ENCODE peak calls at places on chromosomes 3 and 15, in eight cellular contexts. B is OCI-LY7, Y is dorsolateral prefrontal cortex, M is GM10248, U is brain microvascular endothelial cell, C is AG10803, Z is tibial nerve, F is AG04449. P is an unnamed sample.

GRCh38 chr3:147120029-147120428 is 286.3 kb downstream of the ZIC4 start:
- DNase-seq in B (no peak), Y (no peak), M (no peak), U (no peak), C (peak; percentile 48), Z (no peak), F (no peak), P (no peak)

GRCh38 chr3:45688882-45689786 is at the start of gene SACM1L:
- DNase-seq in B (peak; percentile 99), Y (peak; percentile 94), M (peak; percentile 90), U (peak; percentile 95), C (peak; percentile 99), Z (peak; percentile 97), F (peak; percentile 91), P (peak; percentile 97)

GRCh38 chr3:138260636-138261035 is 69.0 kb downstream of the NME9 start:
- DNase-seq in B (no peak), Y (no peak), M (no peak), U (no peak), C (no peak), Z (no peak), F (no peak), P (no peak)

GRCh38 chr3:30633718-30634117 is 27.3 kb downstream of the TGFBR2 start:
- DNase-seq in B (no peak), Y (no peak), M (no peak), U (no peak), C (no peak), Z (no peak), F (no peak), P (no peak)

GRCh38 chr3:157226173-157226847 is 66.4 kb upstream of the CCNL1 start:
- DNase-seq in B (no peak), Y (no peak), M (no peak), U (no peak), C (peak; percentile 53), Z (no peak), F (no peak), P (peak; percentile 5)

GRCh38 chr15:93865610-93866009 is 365.8 kb upstream of the MCTP2 start:
- DNase-seq in B (no peak), Y (no peak), M (no peak), U (no peak), C (no peak), Z (no peak), F (no peak), P (no peak)

GRCh38 chr15:28885630-28886430 is at the start of gene APBA2:
- DNase-seq in B (no peak), Y (no peak), M (no peak), U (peak; percentile 18), C (peak; percentile 9), Z (no peak), F (no peak), P (peak; percentile 56)

GRCh38 chr3:119643094-119643493 is 17.3 kb downstream of the POPDC2 start:
- DNase-seq in B (no peak), Y (no peak), M (no peak), U (no peak), C (peak; percentile 39), Z (no peak), F (no peak), P (no peak)

GRCh38 chr3:13825317-13825590 is 54.6 kb downstream of the WNT7A start:
- DNase-seq in B (no peak), Y (no peak), M (no peak), U (no peak), C (no peak), Z (no peak), F (no peak), P (no peak)

GRCh38 chr3:96814581-96815567 is at the start of gene EPHA6:
- DNase-seq in B (no peak), Y (peak; percentile 47), M (no peak), U (no peak), C (peak; percentile 0), Z (no peak), F (no peak), P (no peak)

GRCh38 chr3:114112696-114113095 is 56.2 kb downstream of the QTRT2 start:
- DNase-seq in B (no peak), Y (no peak), M (no peak), U (no peak), C (peak; percentile 49), Z (no peak), F (no peak), P (no peak)

GRCh38 chr3:17411157-17411877 is 331.1 kb downstream of the TBC1D5 start:
- DNase-seq in B (no peak), Y (no peak), M (no peak), U (no peak), C (no peak), Z (no peak), F (no peak), P (no peak)

GRCh38 chr3:134904796-134905646 is 110.0 kb downstream of the EPHB1 start:
- DNase-seq in B (no peak), Y (no peak), M (no peak), U (no peak), C (no peak), Z (no peak), F (no peak), P (no peak)

GRCh38 chr3:127951276-127951675 is 36.2 kb downstream of the KBTBD12 start:
- DNase-seq in B (no peak), Y (no peak), M (no peak), U (peak; percentile 32), C (peak; percentile 43), Z (no peak), F (no peak), P (no peak)

GRCh38 chr3:179882322-179882721 is 154.4 kb downstream of the PEX5L start:
- DNase-seq in B (no peak), Y (no peak), M (peak; percentile 60), U (no peak), C (no peak), Z (no peak), F (no peak), P (peak; percentile 14)

DNA sequence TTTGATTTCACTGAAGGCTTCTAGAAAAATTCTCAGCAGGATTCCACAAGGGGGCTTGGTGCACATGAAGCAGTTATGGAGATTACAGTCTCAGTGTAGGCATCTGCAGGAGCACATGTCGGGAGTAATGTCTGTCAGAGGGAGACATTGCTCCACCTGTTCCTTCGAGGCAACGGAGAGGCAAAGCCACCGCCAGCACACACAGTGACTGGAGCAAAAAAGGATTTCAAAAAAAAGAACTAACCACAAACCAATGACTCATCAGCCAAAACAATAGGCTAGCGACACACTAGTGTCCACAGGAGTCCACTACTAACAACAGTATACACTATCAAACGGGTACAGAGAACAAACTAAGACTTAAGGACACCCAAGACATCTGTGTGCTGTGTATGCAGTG is 68.9 kb downstream of the NPTN start:
- DNase-seq in B (no peak), Y (no peak), M (no peak), U (peak; percentile 66), C (peak; percentile 62), Z (no peak), F (no peak), P (no peak)
- TF ChIP-seq CTCF in B (no peak), Y (no peak), M (no peak), U (peak; percentile 36), C (peak; percentile 34), Z (no peak), F (no peak), P (no peak)

DNA sequence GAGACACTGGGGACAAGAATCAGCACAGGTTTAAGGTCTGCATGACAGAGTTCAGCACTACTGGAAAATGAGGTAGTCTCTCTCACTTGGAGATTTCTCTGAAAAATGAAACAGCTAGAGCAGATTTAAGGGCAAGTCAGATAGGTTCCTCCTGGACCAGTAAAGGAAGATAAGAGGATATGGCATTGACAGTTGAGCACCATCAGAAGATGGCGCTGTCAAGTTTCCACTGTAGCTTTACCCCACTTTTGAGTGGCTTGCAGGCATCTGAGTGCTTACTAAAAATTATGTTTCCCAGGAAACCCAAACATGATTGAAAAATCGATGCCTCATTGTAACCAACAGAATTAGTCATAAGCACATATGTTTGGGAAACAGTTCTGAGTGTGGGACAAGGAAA is 407.2 kb upstream of the UBE2E2 start:
- DNase-seq in B (peak; percentile 11), Y (no peak), M (no peak), U (no peak), C (no peak), Z (no peak), F (no peak), P (no peak)
- TF ChIP-seq CTCF in B (peak; percentile 57), Y (no peak), M (no peak), U (no peak), C (no peak), Z (no peak), F (no peak), P (no peak)

DNA sequence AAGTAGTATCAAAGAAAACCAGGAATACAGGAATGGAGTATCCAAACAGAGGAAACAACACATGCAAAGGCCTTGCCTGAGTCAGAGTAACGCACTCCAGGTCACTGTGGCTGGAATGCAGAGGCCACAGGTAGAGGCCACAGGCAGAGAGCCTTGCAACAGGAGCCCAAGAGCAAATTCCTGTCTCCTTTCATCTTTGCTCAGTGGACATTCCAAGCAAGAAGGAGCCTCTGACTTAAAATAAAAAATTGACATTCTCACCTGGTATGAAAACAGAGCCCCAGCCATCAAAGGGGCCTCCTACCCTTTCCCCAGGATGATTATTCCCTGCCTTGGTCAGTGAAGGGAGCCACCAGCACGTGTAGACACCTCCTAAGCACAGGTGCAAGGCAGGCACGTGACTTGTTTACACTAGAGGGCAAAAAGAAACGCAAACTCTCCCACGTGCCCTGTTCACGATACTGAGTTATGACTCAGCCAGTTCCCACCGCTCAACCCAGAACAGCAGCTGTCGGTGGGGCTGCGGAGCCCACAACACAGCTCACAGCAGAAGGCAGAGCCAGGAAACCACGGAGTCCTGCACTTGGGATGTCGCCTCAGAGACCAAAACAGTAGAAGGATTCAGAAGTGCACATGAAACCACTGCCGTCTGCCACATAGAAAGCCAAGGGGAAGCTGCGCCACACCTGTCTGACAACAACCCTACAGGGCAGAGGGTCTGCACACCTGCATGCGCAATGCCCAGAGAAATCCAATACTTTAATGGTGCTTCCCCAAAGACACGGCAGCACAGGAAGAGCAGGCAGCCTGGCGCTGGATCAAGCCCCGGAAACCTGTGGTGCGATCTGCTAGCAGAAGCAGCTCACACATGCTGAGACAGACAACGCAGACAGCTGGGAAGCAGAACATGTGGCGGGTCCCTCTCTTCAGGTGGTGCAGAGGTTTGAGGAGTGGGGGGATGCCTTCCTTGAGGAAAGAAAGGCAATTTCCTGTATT is 52.1 kb downstream of the ITGB5 start:
- DNase-seq in B (peak; percentile 25), Y (no peak), M (peak; percentile 74), U (peak; percentile 89), C (peak; percentile 76), Z (no peak), F (peak; percentile 63), P (peak; percentile 71)
- TF ChIP-seq CTCF in B (no peak), Y (no peak), M (peak; percentile 17), U (no peak), C (no peak), Z (no peak), F (no peak), P (no peak)

GRCh38 chr3:187673012-187673411 is 2.8 kb upstream of the SST start:
- DNase-seq in B (no peak), Y (no peak), M (no peak), U (no peak), C (peak; percentile 27), Z (no peak), F (no peak), P (no peak)

GRCh38 chr3:187679638-187680396 is 9.6 kb upstream of the SST start:
- DNase-seq in B (peak; percentile 72), Y (peak; percentile 60), M (peak; percentile 67), U (peak; percentile 65), C (peak; percentile 77), Z (peak; percentile 90), F (no peak), P (peak; percentile 78)

GRCh38 chr3:187677604-187678003 is 7.4 kb upstream of the SST start:
- DNase-seq in B (no peak), Y (no peak), M (no peak), U (no peak), C (peak; percentile 48), Z (no peak), F (no peak), P (no peak)

GRCh38 chr3:187684444-187684843 is 14.2 kb upstream of the SST start:
- DNase-seq in B (no peak), Y (no peak), M (no peak), U (no peak), C (no peak), Z (no peak), F (no peak), P (no peak)

GRCh38 chr3:187678869-187679268 is 8.7 kb upstream of the SST start:
- DNase-seq in B (peak; percentile 65), Y (no peak), M (no peak), U (peak; percentile 69), C (peak; percentile 75), Z (peak; percentile 64), F (no peak), P (peak; percentile 63)
- TF ChIP-seq CTCF in B (peak; percentile 82), Y (peak; percentile 69), M (peak; percentile 47), U (peak; percentile 80), C (peak; percentile 89), Z (peak; percentile 27), F (peak; percentile 62), P (no peak)

P was measured in activated CD8-positive, alpha-beta T cell treated with anti-CD3 and anti-CD28 coated beads for 36 hours.